ENCODE peak calls at places on chromosomes 16 and 17, in six cellular contexts. M, Q, S, F, V and D are unnamed samples.
A peak's percentile ranks its signal among the peaks of the same experiment; 100 is the strongest.

GRCh38 chr17:2853722-2854580 is 57.7 kb downstream of the RAP1GAP2 start:
- DNase-seq in M (no peak), Q (no peak), S (no peak), F (no peak), V (peak; percentile 6), D (no peak)

GRCh38 chr17:49508061-49508865 is 13.2 kb downstream of the NGFR start:
- DNase-seq in M (no peak), Q (peak; percentile 95), S (peak; percentile 97), F (peak; percentile 56), V (no peak), D (peak; percentile 98)

GRCh38 chr16:48279199-48279598 is 31.9 kb upstream of the ABCC11 start:
- DNase-seq in M (no peak), Q (no peak), S (no peak), F (no peak), V (no peak), D (no peak)

GRCh38 chr17:20066253-20066652 is 57.1 kb downstream of the SPECC1 start:
- DNase-seq in M (peak; percentile 80), Q (no peak), S (no peak), F (no peak), V (no peak), D (no peak)

GRCh38 chr16:67428146-67428731 is 2.7 kb upstream of the HSD11B2 start:
- DNase-seq in M (peak; percentile 47), Q (peak; percentile 86), S (peak; percentile 71), F (peak; percentile 71), V (peak; percentile 71), D (peak; percentile 92)

GRCh38 chr16:78748471-78748929 is 649.0 kb downstream of the WWOX start:
- DNase-seq in M (no peak), Q (no peak), S (no peak), F (no peak), V (no peak), D (no peak)

GRCh38 chr16:17647879-17648649 is 177.3 kb upstream of the XYLT1 start:
- DNase-seq in M (no peak), Q (no peak), S (no peak), F (no peak), V (no peak), D (no peak)

GRCh38 chr17:49951362-49952080 is 17.5 kb upstream of the DLX4 start:
- DNase-seq in M (no peak), Q (no peak), S (no peak), F (no peak), V (no peak), D (no peak)

GRCh38 chr17:27491713-27492190 is 35.5 kb downstream of the KSR1 start:
- DNase-seq in M (no peak), Q (no peak), S (no peak), F (no peak), V (no peak), D (no peak)

GRCh38 chr16:89784409-89784808 is 32.0 kb downstream of the FANCA start:
- DNase-seq in M (no peak), Q (no peak), S (no peak), F (no peak), V (no peak), D (no peak)

GRCh38 chr16:66070140-66070887 is 296.2 kb upstream of the CDH5 start:
- DNase-seq in M (peak; percentile 83), Q (no peak), S (no peak), F (no peak), V (peak; percentile 74), D (no peak)

GRCh38 chr17:78999947-79000395 is 9.6 kb downstream of the CANT1 start:
- DNase-seq in M (no peak), Q (no peak), S (no peak), F (no peak), V (no peak), D (no peak)

GRCh38 chr16:4351880-4352279 is 759 bp upstream of the PAM16 start:
- DNase-seq in M (peak; percentile 57), Q (peak; percentile 78), S (no peak), F (no peak), V (peak; percentile 32), D (no peak)

GRCh38 chr17:8048736-8049135 is 9.9 kb downstream of the ALOX15B start:
- DNase-seq in M (no peak), Q (no peak), S (no peak), F (no peak), V (no peak), D (no peak)

GRCh38 chr17:78665952-78666920 is 89.0 kb upstream of the DNAH17 start:
- DNase-seq in M (no peak), Q (peak; percentile 98), S (no peak), F (no peak), V (no peak), D (no peak)

GRCh38 chr16:14088155-14088753 is 17.1 kb downstream of the MRTFB start:
- DNase-seq in M (no peak), Q (peak; percentile 12), S (no peak), F (no peak), V (peak; percentile 52), D (no peak)

GRCh38 chr17:41413353-41413752 is 11.0 kb downstream of the KRT37 start:
- DNase-seq in M (peak; percentile 12), Q (no peak), S (no peak), F (no peak), V (no peak), D (peak; percentile 61)

GRCh38 chr17:55301521-55302406 is 37.0 kb downstream of the HLF start:
- DNase-seq in M (no peak), Q (no peak), S (no peak), F (no peak), V (no peak), D (no peak)

GRCh38 chr16:3959148-3959547 is 78.6 kb upstream of the CREBBP start:
- DNase-seq in M (peak; percentile 90), Q (peak; percentile 88), S (no peak), F (no peak), V (peak; percentile 72), D (no peak)

GRCh38 chr17:1179635-1180433 is at the start of gene ABR:
- DNase-seq in M (peak; percentile 26), Q (no peak), S (no peak), F (peak; percentile 67), V (peak; percentile 46), D (peak; percentile 77)

GRCh38 chr16:17340804-17341203 is 130.0 kb downstream of the XYLT1 start:
- DNase-seq in M (no peak), Q (no peak), S (no peak), F (no peak), V (no peak), D (no peak)

GRCh38 chr16:635573-636205 is 416 bp downstream of the METTL26 start:
- DNase-seq in M (no peak), Q (no peak), S (no peak), F (no peak), V (no peak), D (no peak)

GRCh38 chr16:6571044-6571443 is 761.6 kb upstream of the RBFOX1 start:
- DNase-seq in M (no peak), Q (no peak), S (no peak), F (no peak), V (no peak), D (peak; percentile 49)

GRCh38 chr17:27776882-27777624 is 23.3 kb downstream of the NOS2 start:
- DNase-seq in M (no peak), Q (no peak), S (no peak), F (no peak), V (no peak), D (no peak)

GRCh38 chr17:27376637-27377547 is 79.4 kb upstream of the KSR1 start:
- DNase-seq in M (peak; percentile 44), Q (no peak), S (no peak), F (no peak), V (no peak), D (no peak)

GRCh38 chr17:7261377-7262191 is 694 bp downstream of the CLDN7 start:
- DNase-seq in M (no peak), Q (peak; percentile 65), S (no peak), F (no peak), V (no peak), D (no peak)

GRCh38 chr17:81865733-81866439 is 5.3 kb downstream of the ARHGDIA start:
- DNase-seq in M (no peak), Q (no peak), S (no peak), F (no peak), V (peak; percentile 59), D (peak; percentile 36)

GRCh38 chr16:556479-557173 is 3.6 kb upstream of the PRR35 start:
- DNase-seq in M (no peak), Q (no peak), S (no peak), F (no peak), V (no peak), D (no peak)

GRCh38 chr17:49748791-49749190 is 15.1 kb downstream of the FAM117A start:
- DNase-seq in M (no peak), Q (no peak), S (no peak), F (no peak), V (no peak), D (no peak)

GRCh38 chr16:54517181-54517580 is 230.6 kb upstream of the IRX3 start:
- DNase-seq in M (no peak), Q (peak; percentile 22), S (no peak), F (no peak), V (no peak), D (no peak)
- H2AFZ ChIP-seq in M (no peak overlapping the region), Q (no peak overlapping the region), S (no peak overlapping the region), F (no peak overlapping the region), V (no peak overlapping the region), D (no peak overlapping the region)

GRCh38 chr16:52547001-52547833 is at the start of gene TOX3:
- DNase-seq in M (no peak), Q (no peak), S (no peak), F (no peak), V (no peak), D (peak; percentile 65)
- H2BK5ac ChIP-seq in M (no peak within 1 kb of the TSS), Q (no peak within 1 kb of the TSS), S (no peak within 1 kb of the TSS), F (peak within 1 kb of the TSS; percentile 97), V (no peak within 1 kb of the TSS), D (no peak within 1 kb of the TSS)

GRCh38 chr17:43135454-43135819 is 10.3 kb upstream of the BRCA1 start:
- DNase-seq in M (no peak), Q (no peak), S (no peak), F (no peak), V (no peak), D (peak; percentile 52)
- H4K91ac ChIP-seq in M (no peak overlapping the region), Q (no peak overlapping the region), S (no peak overlapping the region), F (no peak overlapping the region), V (no peak overlapping the region), D (no peak overlapping the region)

DNA sequence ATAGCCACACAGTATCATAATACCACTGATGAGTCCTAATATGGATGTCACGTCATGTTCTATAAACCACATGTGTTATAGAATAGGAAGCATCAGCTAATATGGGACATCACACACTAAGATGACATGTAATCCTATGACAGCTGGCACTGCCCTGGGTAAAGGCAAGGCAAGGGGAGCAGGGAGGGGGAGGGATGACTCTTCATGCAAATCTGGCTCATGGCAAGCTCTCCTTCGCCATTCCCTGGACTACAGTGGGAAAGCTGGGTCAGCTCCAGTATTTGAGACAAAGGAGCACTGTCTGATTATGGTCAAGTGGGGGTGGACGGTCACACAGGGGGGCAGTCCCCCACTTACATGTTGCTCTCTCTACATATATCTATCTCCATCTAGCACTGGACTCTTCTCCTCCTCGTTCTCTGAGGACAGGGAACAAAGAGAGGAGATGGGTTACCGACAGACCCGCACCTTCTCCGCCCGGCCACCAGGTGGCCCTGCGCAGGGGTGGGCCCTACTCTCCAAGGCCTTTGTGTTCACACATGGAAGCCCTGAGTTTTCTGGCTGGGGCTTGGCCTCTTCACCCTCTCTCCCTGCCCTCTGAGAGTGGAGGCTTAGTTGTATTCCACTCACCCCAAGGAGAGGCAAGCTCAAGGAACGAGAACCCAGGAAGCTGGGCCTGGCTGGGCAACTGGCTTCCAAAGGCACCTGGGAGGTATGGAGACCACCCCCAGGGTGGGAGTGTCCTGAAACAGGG is 23.4 kb upstream of the MPO start:
- DNase-seq in M (peak; percentile 23), Q (peak; percentile 37), S (peak; percentile 41), F (no peak), V (peak; percentile 34), D (peak; percentile 90)
- H2AFZ ChIP-seq in M (peak overlapping the region; percentile 78), Q (peak overlapping the region; percentile 23), S (peak overlapping the region; percentile 87), F (peak overlapping the region; percentile 89), V (no peak overlapping the region), D (no peak overlapping the region)

GRCh38 chr16:21698169-21699032 is 34.6 kb downstream of the OTOA start:
- DNase-seq in M (no peak), Q (no peak), S (no peak), F (no peak), V (no peak), D (no peak)
- H2BK5ac ChIP-seq in M (no peak overlapping the region), Q (no peak overlapping the region), S (no peak overlapping the region), F (no peak overlapping the region), V (no peak overlapping the region), D (no peak overlapping the region)